ENCODE peak calls at places on chromosome 4, in nine cellular contexts. A is mucosa of descending colon; D is AG10803; N is NCI-H2171; C is sciatic nerve; U is activated CD8-positive, alpha-beta memory T cell treated with anti-CD3 and anti-CD28 coated beads for 1 hour; S is stimulated activated naive CD4-positive, alpha-beta T cell; P is coronary artery; G is skeletal muscle cell. I is an unnamed sample.

GRCh38 chr4:87073187-87073569 is 138.4 kb downstream of the AFF1 start:
- DNase-seq in A (no peak), D (no peak), N (no peak), C (no peak), U (no peak), S (no peak), P (no peak), G (no peak), I (no peak)

GRCh38 chr4:10684631-10685030 is at the start of gene CLNK:
- DNase-seq in A (no peak), D (no peak), N (no peak), C (no peak), U (no peak), S (no peak), P (no peak), G (no peak), I (no peak)

GRCh38 chr4:5033266-5033945 is 14.1 kb upstream of the CYTL1 start:
- DNase-seq in A (no peak), D (peak; percentile 65), N (no peak), C (no peak), U (no peak), S (no peak), P (no peak), G (no peak), I (no peak)

GRCh38 chr4:43275779-43276178 is 383.3 kb downstream of the GRXCR1 start:
- DNase-seq in A (no peak), D (no peak), N (no peak), C (no peak), U (no peak), S (no peak), P (no peak), G (no peak), I (no peak)

GRCh38 chr4:79757580-79757979 is 315.4 kb downstream of the ANTXR2 start:
- DNase-seq in A (no peak), D (no peak), N (no peak), C (no peak), U (no peak), S (no peak), P (no peak), G (no peak), I (no peak)

GRCh38 chr4:89177807-89178206 is 66.5 kb downstream of the TIGD2 start:
- DNase-seq in A (no peak), D (no peak), N (no peak), C (no peak), U (no peak), S (no peak), P (no peak), G (no peak), I (no peak)

GRCh38 chr4:182578402-182578801 is 335.2 kb downstream of the TENM3 start:
- DNase-seq in A (no peak), D (peak; percentile 76), N (no peak), C (no peak), U (no peak), S (no peak), P (no peak), G (no peak), I (peak; percentile 38)

GRCh38 chr4:176185068-176185467 is 10.3 kb downstream of the SPATA4 start:
- DNase-seq in A (no peak), D (peak; percentile 89), N (no peak), C (no peak), U (no peak), S (no peak), P (no peak), G (peak; percentile 69), I (no peak)

GRCh38 chr4:32010221-32010620 is 1290.1 kb downstream of the PCDH7 start:
- DNase-seq in A (no peak), D (no peak), N (no peak), C (no peak), U (no peak), S (no peak), P (no peak), G (no peak), I (no peak)

GRCh38 chr4:43843501-43843900 is 605.1 kb downstream of the KCTD8 start:
- DNase-seq in A (no peak), D (no peak), N (no peak), C (no peak), U (no peak), S (no peak), P (no peak), G (no peak), I (peak; percentile 20)

GRCh38 chr4:22434895-22435294 is 81.0 kb downstream of the ADGRA3 start:
- DNase-seq in A (no peak), D (peak; percentile 36), N (no peak), C (no peak), U (no peak), S (no peak), P (no peak), G (peak; percentile 28), I (peak; percentile 40)

GRCh38 chr4:3657917-3658913 is 108.0 kb upstream of the ADRA2C start:
- DNase-seq in A (no peak), D (peak; percentile 76), N (no peak), C (no peak), U (no peak), S (no peak), P (peak; percentile 96), G (peak; percentile 39), I (peak; percentile 10)

GRCh38 chr4:186932196-186932595 is 208.5 kb upstream of the FAT1 start:
- DNase-seq in A (no peak), D (no peak), N (no peak), C (no peak), U (no peak), S (no peak), P (no peak), G (no peak), I (no peak)

GRCh38 chr4:3291969-3292570 is 751 bp upstream of the RGS12 start:
- DNase-seq in A (peak; percentile 84), D (peak; percentile 49), N (no peak), C (peak; percentile 78), U (no peak), S (no peak), P (peak; percentile 84), G (no peak), I (no peak)

GRCh38 chr4:6932475-6932874 is 22.8 kb downstream of the TBC1D14 start:
- DNase-seq in A (no peak), D (no peak), N (no peak), C (no peak), U (no peak), S (no peak), P (no peak), G (no peak), I (no peak)

GRCh38 chr4:10164877-10165283 is 48.3 kb upstream of the WDR1 start:
- DNase-seq in A (peak; percentile 48), D (peak; percentile 55), N (no peak), C (peak; percentile 62), U (no peak), S (no peak), P (no peak), G (no peak), I (no peak)

GRCh38 chr4:36310793-36311192 is 29.4 kb downstream of the DTHD1 start:
- DNase-seq in A (no peak), D (no peak), N (no peak), C (peak; percentile 61), U (no peak), S (no peak), P (no peak), G (no peak), I (no peak)

GRCh38 chr4:7434766-7435150 is at the start of gene PSAPL1:
- DNase-seq in A (peak; percentile 59), D (peak; percentile 10), N (no peak), C (no peak), U (no peak), S (no peak), P (no peak), G (no peak), I (no peak)

GRCh38 chr4:7719354-7720174 is 220.1 kb downstream of the AFAP1 start:
- DNase-seq in A (peak; percentile 70), D (peak; percentile 16), N (peak; percentile 11), C (peak; percentile 87), U (peak; percentile 13), S (peak; percentile 7), P (no peak), G (no peak), I (no peak)

GRCh38 chr4:71545168-71545567 is 206.3 kb downstream of the SLC4A4 start:
- DNase-seq in A (no peak), D (peak; percentile 74), N (no peak), C (no peak), U (no peak), S (no peak), P (no peak), G (peak; percentile 61), I (peak; percentile 59)

GRCh38 chr4:16029329-16029728 is 54.5 kb downstream of the PROM1 start:
- DNase-seq in A (no peak), D (peak; percentile 75), N (peak; percentile 2), C (no peak), U (no peak), S (no peak), P (no peak), G (peak; percentile 87), I (peak; percentile 76)

GRCh38 chr4:6063684-6064083 is 45.5 kb upstream of the C4orf50 start:
- DNase-seq in A (no peak), D (no peak), N (no peak), C (no peak), U (no peak), S (no peak), P (no peak), G (no peak), I (no peak)

I was measured in non-pigmented ciliary epithelial cell.